ENCODE peak calls at places on chromosomes 13 and 19, in ten cellular contexts. G, S, M, X, R, V, C, P, D and F are unnamed samples.

GRCh38 chr19:2089001-2089711 is 7.0 kb downstream of the MOB3A start:
- DNase-seq in G (no peak), S (no peak), M (no peak), X (no peak), R (peak), V (no peak), C (no peak), P (no peak), D (no peak), F (no peak)

GRCh38 chr19:18674616-18675015 is 8.9 kb upstream of the CRTC1 start:
- DNase-seq in G (no peak), S (no peak), M (no peak), X (no peak), R (no peak), V (no peak), C (no peak), P (no peak), D (peak), F (no peak)

GRCh38 chr19:5170329-5170745 is 170.3 kb downstream of the PTPRS start:
- DNase-seq in G (peak), S (no peak), M (peak), X (no peak), R (no peak), V (peak), C (no peak), P (no peak), D (no peak), F (no peak)

GRCh38 chr13:100274942-100275506 is 186.1 kb downstream of the PCCA start:
- DNase-seq in G (no peak), S (no peak), M (no peak), X (no peak), R (no peak), V (no peak), C (no peak), P (no peak), D (no peak), F (no peak)

GRCh38 chr19:48553676-48554384 is 1.9 kb downstream of the SULT2B1 start:
- DNase-seq in G (no peak), S (peak), M (no peak), X (no peak), R (peak), V (peak), C (no peak), P (no peak), D (no peak), F (no peak)

GRCh38 chr13:95432141-95432540 is 120.4 kb upstream of the CLDN10 start:
- DNase-seq in G (no peak), S (no peak), M (no peak), X (no peak), R (no peak), V (no peak), C (no peak), P (no peak), D (no peak), F (no peak)

GRCh38 chr19:50658438-50659317 is 9.4 kb downstream of the C19orf81 start:
- DNase-seq in G (peak), S (peak), M (peak), X (peak), R (no peak), V (peak), C (no peak), P (peak), D (peak), F (no peak)

GRCh38 chr13:59043016-59043415 is 1120.7 kb downstream of the DIAPH3 start:
- DNase-seq in G (no peak), S (no peak), M (no peak), X (no peak), R (no peak), V (no peak), C (no peak), P (no peak), D (no peak), F (no peak)

GRCh38 chr13:107421951-107422350 is 793.4 kb downstream of the LIG4 start:
- DNase-seq in G (no peak), S (no peak), M (no peak), X (no peak), R (no peak), V (no peak), C (no peak), P (no peak), D (no peak), F (no peak)

GRCh38 chr19:55116232-55117062 is 990 bp downstream of the PPP1R12C start:
- DNase-seq in G (peak), S (no peak), M (no peak), X (no peak), R (peak), V (peak), C (no peak), P (peak), D (peak), F (no peak)

GRCh38 chr13:107942030-107942617 is 273.2 kb downstream of the LIG4 start:
- DNase-seq in G (no peak), S (no peak), M (no peak), X (no peak), R (no peak), V (no peak), C (no peak), P (no peak), D (no peak), F (no peak)

GRCh38 chr13:99777873-99778272 is 193.7 kb downstream of the ZIC5 start:
- DNase-seq in G (no peak), S (no peak), M (no peak), X (no peak), R (no peak), V (no peak), C (no peak), P (no peak), D (no peak), F (no peak)

GRCh38 chr19:2500861-2501260 is 24.9 kb downstream of the GADD45B start:
- DNase-seq in G (no peak), S (no peak), M (no peak), X (no peak), R (no peak), V (no peak), C (no peak), P (no peak), D (no peak), F (no peak)

GRCh38 chr13:39364797-39365468 is 238.1 kb downstream of the LHFPL6 start:
- DNase-seq in G (no peak), S (no peak), M (no peak), X (no peak), R (peak), V (no peak), C (no peak), P (peak), D (no peak), F (no peak)

GRCh38 chr13:33927315-33927714 is 109.4 kb downstream of the RFC3 start:
- DNase-seq in G (no peak), S (no peak), M (no peak), X (no peak), R (peak), V (no peak), C (no peak), P (no peak), D (no peak), F (no peak)

GRCh38 chr19:934865-935422 is 9.1 kb downstream of the ARID3A start:
- DNase-seq in G (no peak), S (no peak), M (no peak), X (no peak), R (no peak), V (peak), C (no peak), P (no peak), D (peak), F (no peak)

GRCh38 chr19:34482380-34483250 is 1.1 kb downstream of the WTIP start:
- DNase-seq in G (no peak), S (peak), M (no peak), X (no peak), R (no peak), V (no peak), C (no peak), P (no peak), D (no peak), F (no peak)

GRCh38 chr19:8259142-8259921 is 48.8 kb downstream of the CD320 start:
- DNase-seq in G (no peak), S (no peak), M (no peak), X (no peak), R (no peak), V (no peak), C (no peak), P (no peak), D (no peak), F (no peak)

GRCh38 chr19:38135150-38135998 is 88.6 kb downstream of the DPF1 start:
- DNase-seq in G (no peak), S (no peak), M (no peak), X (no peak), R (peak), V (no peak), C (no peak), P (no peak), D (no peak), F (no peak)

GRCh38 chr13:50650478-50650877 is 193.0 kb downstream of the DLEU7 start:
- DNase-seq in G (no peak), S (no peak), M (no peak), X (no peak), R (peak), V (no peak), C (no peak), P (no peak), D (no peak), F (no peak)

GRCh38 chr19:1155352-1156304 is 18.4 kb downstream of the SBNO2 start:
- DNase-seq in G (no peak), S (no peak), M (no peak), X (no peak), R (peak), V (no peak), C (no peak), P (no peak), D (no peak), F (no peak)

GRCh38 chr13:39411501-39411900 is 191.5 kb downstream of the LHFPL6 start:
- DNase-seq in G (no peak), S (no peak), M (no peak), X (no peak), R (no peak), V (no peak), C (no peak), P (no peak), D (no peak), F (no peak)

GRCh38 chr19:2249010-2249866 is at the start of gene AMH:
- DNase-seq in G (no peak), S (no peak), M (no peak), X (no peak), R (no peak), V (no peak), C (no peak), P (no peak), D (no peak), F (no peak)

GRCh38 chr19:2261438-2262172 is 5.4 kb upstream of the JSRP1 start:
- DNase-seq in G (peak), S (no peak), M (no peak), X (no peak), R (no peak), V (peak), C (no peak), P (no peak), D (no peak), F (no peak)

GRCh38 chr19:56111601-56112312 is 9.3 kb downstream of the ZNF787 start:
- DNase-seq in G (no peak), S (no peak), M (no peak), X (no peak), R (peak), V (peak), C (no peak), P (no peak), D (peak), F (no peak)

GRCh38 chr19:18636969-18637629 is at the start of gene KLHL26:
- DNase-seq in G (no peak), S (no peak), M (no peak), X (no peak), R (no peak), V (no peak), C (no peak), P (no peak), D (no peak), F (no peak)

GRCh38 chr13:106036870-106037269 is 498.6 kb downstream of the EFNB2 start:
- DNase-seq in G (no peak), S (no peak), M (no peak), X (no peak), R (no peak), V (no peak), C (no peak), P (no peak), D (no peak), F (peak)

GRCh38 chr19:2302319-2303208 is 5.4 kb downstream of the LINGO3 start:
- DNase-seq in G (no peak), S (no peak), M (no peak), X (no peak), R (no peak), V (peak), C (no peak), P (no peak), D (peak), F (no peak)

GRCh38 chr13:59890064-59890463 is 273.7 kb downstream of the DIAPH3 start:
- DNase-seq in G (no peak), S (no peak), M (no peak), X (no peak), R (no peak), V (no peak), C (no peak), P (no peak), D (no peak), F (no peak)

GRCh38 chr13:113179374-113180230 is 21.2 kb downstream of the PROZ start:
- DNase-seq in G (no peak), S (no peak), M (no peak), X (no peak), R (no peak), V (no peak), C (no peak), P (no peak), D (no peak), F (no peak)

GRCh38 chr19:41161903-41162302 is 31.1 kb upstream of the CYP2S1 start:
- DNase-seq in G (no peak), S (no peak), M (no peak), X (no peak), R (no peak), V (no peak), C (no peak), P (no peak), D (no peak), F (peak)

GRCh38 chr13:34555988-34556387 is 386.1 kb upstream of the NBEA start:
- DNase-seq in G (no peak), S (no peak), M (no peak), X (no peak), R (no peak), V (no peak), C (no peak), P (no peak), D (no peak), F (no peak)

GRCh38 chr19:55340784-55341147 is 1.1 kb downstream of the KMT5C start:
- DNase-seq in G (no peak), S (peak), M (no peak), X (no peak), R (no peak), V (no peak), C (peak), P (peak), D (no peak), F (no peak)

GRCh38 chr13:83065136-83065535 is 817.1 kb downstream of the SLITRK1 start:
- DNase-seq in G (no peak), S (no peak), M (no peak), X (no peak), R (no peak), V (no peak), C (no peak), P (no peak), D (no peak), F (no peak)

GRCh38 chr13:36973621-36974268 is 25.4 kb downstream of the ALG5 start:
- DNase-seq in G (no peak), S (no peak), M (no peak), X (no peak), R (no peak), V (no peak), C (no peak), P (no peak), D (no peak), F (no peak)

GRCh38 chr13:100338265-100338664 is 249.4 kb downstream of the PCCA start:
- DNase-seq in G (no peak), S (no peak), M (no peak), X (no peak), R (no peak), V (no peak), C (no peak), P (no peak), D (no peak), F (no peak)

GRCh38 chr19:52941941-52942370 is 18.7 kb upstream of the ZNF888 start:
- DNase-seq in G (peak), S (no peak), M (no peak), X (no peak), R (peak), V (peak), C (peak), P (peak), D (peak), F (no peak)

GRCh38 chr19:40639638-40639982 is 38.4 kb downstream of the LTBP4 start:
- DNase-seq in G (no peak), S (no peak), M (no peak), X (no peak), R (no peak), V (no peak), C (no peak), P (no peak), D (no peak), F (no peak)

GRCh38 chr19:48403606-48404005 is 10.1 kb downstream of the GRIN2D start:
- DNase-seq in G (peak), S (no peak), M (peak), X (no peak), R (peak), V (no peak), C (no peak), P (no peak), D (no peak), F (no peak)